ENCODE peak calls at places on chromosome 13, in four cellular contexts. One of them, this sample, is unnamed. For H3K36me3 and H3K4me1, the result is how much of the 10 kb centered on the place peaks cover.

GRCh38 chr13:112903071-112903577 is 65.9 kb upstream of the MCF2L start:
- DNase-seq in CD4-positive, alpha-beta memory T cell: no peak
- DNase-seq in upper lobe of right lung: no peak
- DNase-seq in neural progenitor cell: no peak
- DNase-seq in this sample: no peak

GRCh38 chr13:36801035-36801434 is 18.0 kb upstream of the RFXAP start:
- DNase-seq in CD4-positive, alpha-beta memory T cell: no peak
- DNase-seq in neural progenitor cell: no peak
- DNase-seq in upper lobe of right lung: no peak
- DNase-seq in this sample: no peak

GRCh38 chr13:113086991-113087922 is 18.3 kb upstream of the F7 start:
- DNase-seq in neural progenitor cell: no peak
- DNase-seq in CD4-positive, alpha-beta memory T cell: no peak
- DNase-seq in upper lobe of right lung: peak
- DNase-seq in this sample: no peak

GRCh38 chr13:107864543-107865460 is 350.5 kb downstream of the LIG4 start:
- DNase-seq in upper lobe of right lung: no peak
- DNase-seq in neural progenitor cell: peak
- DNase-seq in CD4-positive, alpha-beta memory T cell: no peak
- DNase-seq in this sample: no peak

GRCh38 chr13:34678154-34678553 is 263.9 kb upstream of the NBEA start:
- DNase-seq in CD4-positive, alpha-beta memory T cell: no peak
- DNase-seq in upper lobe of right lung: no peak
- DNase-seq in neural progenitor cell: no peak
- DNase-seq in this sample: no peak

GRCh38 chr13:111623170-111623569 is 302.7 kb downstream of the TEX29 start:
- DNase-seq in neural progenitor cell: no peak
- DNase-seq in upper lobe of right lung: no peak
- DNase-seq in CD4-positive, alpha-beta memory T cell: no peak
- DNase-seq in this sample: no peak

GRCh38 chr13:80361883-80362327 is 21.0 kb upstream of the SPRY2 start:
- DNase-seq in CD4-positive, alpha-beta memory T cell: no peak
- DNase-seq in upper lobe of right lung: no peak
- DNase-seq in neural progenitor cell: peak
- DNase-seq in this sample: no peak

GRCh38 chr13:22111152-22111783 is 440.4 kb downstream of the FGF9 start:
- DNase-seq in upper lobe of right lung: no peak
- DNase-seq in CD4-positive, alpha-beta memory T cell: no peak
- DNase-seq in neural progenitor cell: no peak
- DNase-seq in this sample: no peak

GRCh38 chr13:73684286-73684685 is 449.9 kb downstream of the KLF12 start:
- DNase-seq in neural progenitor cell: no peak
- DNase-seq in upper lobe of right lung: no peak
- DNase-seq in CD4-positive, alpha-beta memory T cell: no peak
- DNase-seq in this sample: no peak

GRCh38 chr13:91580749-91581148 is 182.3 kb downstream of the GPC5 start:
- DNase-seq in neural progenitor cell: no peak
- DNase-seq in upper lobe of right lung: no peak
- DNase-seq in CD4-positive, alpha-beta memory T cell: no peak
- DNase-seq in this sample: no peak

GRCh38 chr13:113506871-113507388 is 16.4 kb upstream of the DCUN1D2 start:
- DNase-seq in CD4-positive, alpha-beta memory T cell: no peak
- DNase-seq in neural progenitor cell: no peak
- DNase-seq in upper lobe of right lung: no peak
- DNase-seq in this sample: no peak

GRCh38 chr13:48251616-48252081 is 18.6 kb downstream of the ITM2B start:
- DNase-seq in neural progenitor cell: no peak
- DNase-seq in CD4-positive, alpha-beta memory T cell: no peak
- DNase-seq in upper lobe of right lung: no peak
- DNase-seq in this sample: no peak

GRCh38 chr13:95641291-95641811 is 3.2 kb downstream of the DZIP1 start:
- DNase-seq in neural progenitor cell: peak
- DNase-seq in upper lobe of right lung: no peak
- DNase-seq in CD4-positive, alpha-beta memory T cell: no peak
- DNase-seq in this sample: no peak

GRCh38 chr13:31772231-31772630 is 32.9 kb downstream of the RXFP2 start:
- DNase-seq in neural progenitor cell: no peak
- DNase-seq in upper lobe of right lung: no peak
- DNase-seq in CD4-positive, alpha-beta memory T cell: no peak
- DNase-seq in this sample: no peak

GRCh38 chr13:83440465-83440864 is 441.8 kb downstream of the SLITRK1 start:
- DNase-seq in neural progenitor cell: no peak
- DNase-seq in upper lobe of right lung: no peak
- DNase-seq in CD4-positive, alpha-beta memory T cell: no peak
- DNase-seq in this sample: no peak

GRCh38 chr13:113062691-113063090 is 42.9 kb upstream of the F7 start:
- DNase-seq in upper lobe of right lung: peak
- DNase-seq in neural progenitor cell: no peak
- DNase-seq in CD4-positive, alpha-beta memory T cell: no peak
- DNase-seq in this sample: no peak

DNA sequence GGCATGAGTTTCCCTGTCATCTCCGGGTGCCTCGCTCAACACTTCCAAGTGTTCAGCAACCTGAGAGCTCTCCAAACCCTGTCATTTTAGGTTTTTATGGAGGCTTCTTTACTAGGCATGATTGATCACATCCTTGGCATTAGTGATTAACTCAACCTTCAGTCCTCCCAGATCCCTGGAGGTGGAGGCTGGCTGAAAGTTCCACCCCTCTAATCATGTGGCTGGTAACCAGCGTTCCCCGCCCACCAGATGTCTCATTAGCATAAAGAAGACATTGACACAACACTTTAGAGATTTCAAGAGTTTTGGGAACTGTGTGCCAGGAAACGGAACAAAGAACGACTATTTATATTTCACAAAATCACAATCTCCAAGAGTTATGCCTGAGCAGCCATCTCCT is 71.1 kb upstream of the RGCC start:
- DNase-seq in upper lobe of right lung: no peak
- DNase-seq in neural progenitor cell: no peak
- DNase-seq in CD4-positive, alpha-beta memory T cell: no peak
- DNase-seq in this sample: no peak
- H3K36me3 ChIP-seq in upper lobe of right lung: under half
- H3K36me3 ChIP-seq in neural progenitor cell: under half
- H3K36me3 ChIP-seq in CD4-positive, alpha-beta memory T cell: under half
- H3K36me3 ChIP-seq in this sample: under half

DNA sequence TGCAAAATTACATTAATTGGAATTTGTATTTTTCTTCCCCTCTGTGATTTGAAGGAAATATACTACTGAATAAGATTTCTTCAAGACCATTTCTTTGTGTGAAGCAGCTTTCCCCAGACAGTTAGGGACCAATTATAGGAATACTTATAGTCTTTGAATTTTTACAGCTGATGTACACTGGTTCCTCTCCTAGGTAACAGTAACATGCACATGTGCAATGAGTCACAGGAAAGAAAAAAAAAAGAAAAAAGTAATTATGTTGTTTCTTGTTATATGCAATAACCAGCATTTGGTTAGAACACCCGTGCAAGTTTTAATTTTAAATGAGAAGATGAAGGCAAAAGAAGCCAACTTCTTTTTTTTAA is 81.9 kb downstream of the PCDH9 start:
- DNase-seq in CD4-positive, alpha-beta memory T cell: no peak
- DNase-seq in upper lobe of right lung: no peak
- DNase-seq in neural progenitor cell: no peak
- DNase-seq in this sample: no peak
- H3K4me3 ChIP-seq in CD4-positive, alpha-beta memory T cell: no peak
- H3K4me3 ChIP-seq in upper lobe of right lung: no peak
- H3K4me3 ChIP-seq in neural progenitor cell: no peak
- H3K4me3 ChIP-seq in this sample: no peak

GRCh38 chr13:23678768-23679167 is 108.6 kb downstream of the TNFRSF19 start:
- DNase-seq in upper lobe of right lung: no peak
- DNase-seq in neural progenitor cell: no peak
- DNase-seq in CD4-positive, alpha-beta memory T cell: no peak
- DNase-seq in this sample: no peak
- H3K4me1 ChIP-seq in upper lobe of right lung: under half
- H3K4me1 ChIP-seq in neural progenitor cell: under half
- H3K4me1 ChIP-seq in CD4-positive, alpha-beta memory T cell: under half
- H3K4me1 ChIP-seq in this sample: under half

GRCh38 chr13:110182003-110182402 is 125.0 kb downstream of the COL4A1 start:
- DNase-seq in CD4-positive, alpha-beta memory T cell: no peak
- DNase-seq in upper lobe of right lung: peak
- DNase-seq in neural progenitor cell: no peak
- DNase-seq in this sample: no peak
- H3K36me3 ChIP-seq in CD4-positive, alpha-beta memory T cell: under half
- H3K36me3 ChIP-seq in upper lobe of right lung: half or more
- H3K36me3 ChIP-seq in neural progenitor cell: under half
- H3K36me3 ChIP-seq in this sample: half or more

DNA sequence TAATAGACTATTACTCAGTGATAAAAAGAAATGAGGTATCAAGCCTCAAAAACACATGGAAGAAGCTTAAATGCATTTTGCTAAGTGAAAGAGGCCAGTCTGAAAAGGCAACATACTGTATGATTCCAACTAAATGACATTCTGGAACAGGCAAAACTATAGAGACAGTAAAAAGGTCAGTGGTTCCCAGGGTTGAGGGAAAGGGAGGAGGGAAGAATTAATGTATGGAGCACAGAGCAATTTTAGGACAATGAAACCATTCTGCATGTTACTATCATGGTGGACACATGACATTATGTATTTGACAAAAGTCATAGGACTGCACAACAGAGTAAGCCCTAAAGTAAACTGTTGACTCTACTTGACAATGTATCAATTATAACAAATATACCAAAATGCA is 5.7 kb upstream of the SERPINE3 start:
- DNase-seq in upper lobe of right lung: no peak
- DNase-seq in neural progenitor cell: no peak
- DNase-seq in CD4-positive, alpha-beta memory T cell: no peak
- DNase-seq in this sample: no peak
- H3K4me3 ChIP-seq in upper lobe of right lung: no peak
- H3K4me3 ChIP-seq in neural progenitor cell: no peak
- H3K4me3 ChIP-seq in CD4-positive, alpha-beta memory T cell: no peak
- H3K4me3 ChIP-seq in this sample: no peak

GRCh38 chr13:99724633-99725517 is 223.6 kb downstream of the TM9SF2 start:
- DNase-seq in CD4-positive, alpha-beta memory T cell: no peak
- DNase-seq in neural progenitor cell: peak
- DNase-seq in upper lobe of right lung: no peak
- DNase-seq in this sample: no peak

GRCh38 chr13:99725644-99726043 is 224.4 kb downstream of the TM9SF2 start:
- DNase-seq in CD4-positive, alpha-beta memory T cell: no peak
- DNase-seq in neural progenitor cell: peak
- DNase-seq in upper lobe of right lung: no peak
- DNase-seq in this sample: no peak

GRCh38 chr13:99722931-99723330 is 221.7 kb downstream of the TM9SF2 start:
- DNase-seq in neural progenitor cell: no peak
- DNase-seq in upper lobe of right lung: no peak
- DNase-seq in CD4-positive, alpha-beta memory T cell: no peak
- DNase-seq in this sample: no peak

GRCh38 chr13:99722419-99722818 is 221.1 kb downstream of the TM9SF2 start:
- DNase-seq in CD4-positive, alpha-beta memory T cell: no peak
- DNase-seq in upper lobe of right lung: no peak
- DNase-seq in neural progenitor cell: no peak
- DNase-seq in this sample: no peak

GRCh38 chr13:99723847-99724246 is 222.6 kb downstream of the TM9SF2 start:
- DNase-seq in CD4-positive, alpha-beta memory T cell: no peak
- DNase-seq in upper lobe of right lung: no peak
- DNase-seq in neural progenitor cell: peak
- DNase-seq in this sample: no peak
- H3K4me1 ChIP-seq in CD4-positive, alpha-beta memory T cell: under half
- H3K4me1 ChIP-seq in upper lobe of right lung: under half
- H3K4me1 ChIP-seq in neural progenitor cell: half or more
- H3K4me1 ChIP-seq in this sample: under half

GRCh38 chr13:75801388-75801787 is 165.3 kb downstream of the LMO7 start:
- DNase-seq in CD4-positive, alpha-beta memory T cell: no peak
- DNase-seq in neural progenitor cell: no peak
- DNase-seq in upper lobe of right lung: no peak
- DNase-seq in this sample: no peak
- H3K36me3 ChIP-seq in CD4-positive, alpha-beta memory T cell: under half
- H3K36me3 ChIP-seq in neural progenitor cell: under half
- H3K36me3 ChIP-seq in upper lobe of right lung: under half
- H3K36me3 ChIP-seq in this sample: under half

DNA sequence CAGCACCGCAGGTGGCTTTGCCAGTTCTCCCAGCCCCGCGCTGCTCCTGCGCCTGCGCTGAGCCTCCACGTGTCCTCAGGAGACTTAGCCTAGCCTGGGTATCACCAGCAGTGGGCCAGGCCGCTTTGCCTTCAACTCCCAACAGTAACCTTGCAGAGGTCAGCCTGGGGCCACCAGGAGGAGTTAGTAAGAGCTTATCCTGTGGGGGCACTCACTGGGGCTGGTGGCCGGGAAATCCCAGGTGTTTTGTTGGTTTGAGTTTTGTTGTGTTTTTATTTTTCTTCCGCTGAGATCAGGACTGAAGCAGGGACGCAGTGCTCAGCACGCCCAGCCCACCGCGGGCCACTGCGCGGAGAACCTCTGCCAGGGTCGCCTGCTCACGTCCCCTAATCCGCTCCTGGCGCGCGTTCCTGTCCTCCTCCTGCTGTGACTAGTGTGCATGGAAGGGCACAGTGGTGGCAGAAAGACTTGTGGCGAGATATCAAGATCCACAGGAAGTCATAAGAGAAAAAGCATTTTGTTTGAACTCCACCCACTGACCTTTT is 207.4 kb upstream of the RFC3 start:
- DNase-seq in upper lobe of right lung: no peak
- DNase-seq in CD4-positive, alpha-beta memory T cell: peak
- DNase-seq in neural progenitor cell: peak
- DNase-seq in this sample: no peak
- H3K4me3 ChIP-seq in upper lobe of right lung: peak
- H3K4me3 ChIP-seq in CD4-positive, alpha-beta memory T cell: peak
- H3K4me3 ChIP-seq in neural progenitor cell: peak
- H3K4me3 ChIP-seq in this sample: peak

DNA sequence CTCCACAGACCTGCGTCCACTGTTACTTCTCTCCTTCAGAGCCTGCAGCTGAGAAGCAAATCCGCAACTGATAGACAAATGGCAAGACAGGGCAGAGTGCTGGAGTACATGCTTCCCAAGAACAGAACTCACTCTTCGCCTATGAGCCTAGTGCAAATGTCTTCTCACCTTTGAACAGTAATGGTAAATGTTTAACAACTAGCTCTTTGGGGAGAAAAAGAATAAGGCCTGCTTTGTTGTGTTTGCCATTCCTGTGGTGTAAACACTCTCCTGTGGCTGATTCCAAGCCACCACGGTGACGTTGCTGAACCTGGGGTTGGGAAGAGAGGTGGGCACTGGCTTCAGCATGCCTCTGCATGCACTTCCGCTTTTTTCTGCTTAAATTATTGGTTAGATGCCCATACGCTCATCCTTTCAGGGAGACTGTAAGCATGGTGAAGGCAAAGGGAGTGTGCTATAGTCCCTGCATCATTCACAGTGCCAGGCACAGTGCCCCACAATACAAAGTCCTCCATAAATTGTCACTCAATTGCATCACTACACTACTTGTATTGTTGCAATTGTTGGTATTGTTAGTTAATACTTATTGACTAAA is 28.1 kb upstream of the GTF3A start:
- DNase-seq in upper lobe of right lung: no peak
- DNase-seq in neural progenitor cell: no peak
- DNase-seq in CD4-positive, alpha-beta memory T cell: no peak
- DNase-seq in this sample: no peak
- H3K4me1 ChIP-seq in upper lobe of right lung: under half
- H3K4me1 ChIP-seq in neural progenitor cell: under half
- H3K4me1 ChIP-seq in CD4-positive, alpha-beta memory T cell: under half
- H3K4me1 ChIP-seq in this sample: under half

This sample was measured in vagina.